ENCODE peak calls at places on chromosomes 13 and 19, in seven cellular contexts. R, I, Q, A, P, O and M are unnamed samples.

GRCh38 chr19:4319067-4319718 is 14.8 kb downstream of the FSD1 start:
- DNase-seq in R (no peak), I (no peak), Q (no peak), A (no peak), P (no peak), O (no peak), M (no peak)

GRCh38 chr13:104805346-104805745 is 1730.1 kb downstream of the EFNB2 start:
- DNase-seq in R (no peak), I (no peak), Q (no peak), A (no peak), P (no peak), O (no peak), M (no peak)

GRCh38 chr19:2055871-2056809 is 5.1 kb upstream of the MKNK2 start:
- DNase-seq in R (no peak), I (no peak), Q (no peak), A (peak), P (no peak), O (no peak), M (peak)

GRCh38 chr19:29842471-29843179 is 30.8 kb downstream of the CCNE1 start:
- DNase-seq in R (no peak), I (no peak), Q (no peak), A (peak), P (no peak), O (no peak), M (no peak)

GRCh38 chr19:1913781-1914577 is 8.8 kb downstream of the ADAT3 start:
- DNase-seq in R (no peak), I (no peak), Q (no peak), A (no peak), P (no peak), O (no peak), M (no peak)

GRCh38 chr13:51832471-51833152 is 12.4 kb downstream of the TMEM272 start:
- DNase-seq in R (no peak), I (no peak), Q (peak), A (no peak), P (no peak), O (no peak), M (no peak)

GRCh38 chr13:51834581-51835158 is 10.3 kb downstream of the TMEM272 start:
- DNase-seq in R (no peak), I (no peak), Q (no peak), A (no peak), P (no peak), O (no peak), M (no peak)

GRCh38 chr19:56927791-56928207 is 87.3 kb upstream of the PEG3 start:
- DNase-seq in R (no peak), I (no peak), Q (no peak), A (no peak), P (no peak), O (no peak), M (no peak)

GRCh38 chr13:55572862-55573261 is 1567.9 kb upstream of the PRR20A start:
- DNase-seq in R (no peak), I (no peak), Q (no peak), A (no peak), P (no peak), O (no peak), M (no peak)

GRCh38 chr19:56333506-56333905 is 18.9 kb upstream of the ZSCAN5A start:
- DNase-seq in R (peak), I (no peak), Q (peak), A (no peak), P (peak), O (no peak), M (no peak)

GRCh38 chr13:101205408-101205807 is 210.9 kb downstream of the NALCN start:
- DNase-seq in R (no peak), I (no peak), Q (no peak), A (no peak), P (no peak), O (no peak), M (no peak)

GRCh38 chr13:105918842-105919741 is 616.4 kb downstream of the EFNB2 start:
- DNase-seq in R (no peak), I (no peak), Q (no peak), A (no peak), P (peak), O (no peak), M (no peak)

GRCh38 chr13:98535501-98536357 is 41.2 kb downstream of the STK24 start:
- DNase-seq in R (no peak), I (no peak), Q (no peak), A (no peak), P (no peak), O (no peak), M (no peak)

GRCh38 chr13:53343345-53343744 is 314.7 kb downstream of the OLFM4 start:
- DNase-seq in R (no peak), I (no peak), Q (no peak), A (no peak), P (no peak), O (no peak), M (no peak)